ENCODE peak calls at places on chromosomes 5 and 9, in four cellular contexts. I is pancreas; Z is left ventricle myocardium inferior; S is CD8-positive, alpha-beta T cell. P is an unnamed sample. For H3K4me1, the result is how much of the 10 kb centered on the place peaks cover.

GRCh38 chr9:12426198-12426864 is 266.9 kb upstream of the TYRP1 start:
- DNase-seq in S (no peak), Z (no peak), I (no peak), P (no peak)

GRCh38 chr9:103301051-103301450 is 305.9 kb downstream of the CYLC2 start:
- DNase-seq in I (no peak), S (no peak), Z (no peak), P (no peak)

GRCh38 chr9:130930132-130930803 is 8.8 kb downstream of the FIBCD1 start:
- DNase-seq in I (no peak), S (no peak), Z (no peak), P (no peak)

GRCh38 chr5:13740471-13740870 is 204.0 kb downstream of the DNAH5 start:
- DNase-seq in S (no peak), Z (no peak), I (no peak), P (no peak)

GRCh38 chr5:151150484-151151262 is 6.9 kb downstream of the ANXA6 start:
- DNase-seq in I (peak), Z (peak), S (peak), P (no peak)

GRCh38 chr5:150411245-150411979 is 1.3 kb downstream of the CD74 start:
- DNase-seq in Z (peak), I (peak), S (peak), P (peak)

GRCh38 chr5:138033275-138033808 is 463 bp upstream of the FAM13B start:
- DNase-seq in Z (no peak), S (no peak), I (no peak), P (no peak)

GRCh38 chr5:151719228-151719861 is 32.6 kb upstream of the SPARC start:
- DNase-seq in I (no peak), Z (no peak), S (no peak), P (no peak)

GRCh38 chr5:142784405-142784955 is 14.3 kb downstream of the ARHGAP26 start:
- DNase-seq in S (no peak), I (no peak), Z (no peak), P (no peak)

GRCh38 chr9:37528652-37529072 is 42.9 kb downstream of the POLR1E start:
- DNase-seq in S (peak), Z (no peak), I (no peak), P (no peak)

GRCh38 chr9:81461196-81461595 is 228.2 kb downstream of the TLE1 start:
- DNase-seq in S (no peak), I (no peak), Z (no peak), P (no peak)

GRCh38 chr9:130640681-130641080 is 23.7 kb upstream of the PRDM12 start:
- DNase-seq in Z (no peak), I (no peak), S (no peak), P (no peak)

GRCh38 chr5:126366199-126366560 is 57.0 kb upstream of the GRAMD2B start:
- DNase-seq in Z (no peak), S (no peak), I (no peak), P (no peak)

GRCh38 chr5:139645495-139645871 is 2.7 kb upstream of the CXXC5 start:
- DNase-seq in S (no peak), Z (no peak), I (no peak), P (no peak)

GRCh38 chr5:120447706-120448239 is 16.3 kb upstream of the PRR16 start:
- DNase-seq in I (no peak), S (no peak), Z (no peak), P (no peak)

GRCh38 chr5:32147959-32148358 is 26.2 kb downstream of the GOLPH3 start:
- DNase-seq in I (no peak), S (no peak), Z (no peak), P (no peak)

GRCh38 chr5:32147236-32147635 is 26.9 kb downstream of the GOLPH3 start:
- DNase-seq in Z (no peak), I (no peak), S (no peak), P (no peak)

GRCh38 chr5:32144637-32145207 is 29.4 kb downstream of the GOLPH3 start:
- DNase-seq in S (no peak), Z (peak), I (no peak), P (no peak)

GRCh38 chr5:32145378-32145777 is 28.7 kb downstream of the GOLPH3 start:
- DNase-seq in I (no peak), S (no peak), Z (no peak), P (no peak)

GRCh38 chr5:32143991-32144636 is 30.0 kb downstream of the GOLPH3 start:
- DNase-seq in S (no peak), Z (no peak), I (no peak), P (no peak)
- H3K4me1 ChIP-seq in S (under half), Z (half or more), I (under half), P (under half)

DNA sequence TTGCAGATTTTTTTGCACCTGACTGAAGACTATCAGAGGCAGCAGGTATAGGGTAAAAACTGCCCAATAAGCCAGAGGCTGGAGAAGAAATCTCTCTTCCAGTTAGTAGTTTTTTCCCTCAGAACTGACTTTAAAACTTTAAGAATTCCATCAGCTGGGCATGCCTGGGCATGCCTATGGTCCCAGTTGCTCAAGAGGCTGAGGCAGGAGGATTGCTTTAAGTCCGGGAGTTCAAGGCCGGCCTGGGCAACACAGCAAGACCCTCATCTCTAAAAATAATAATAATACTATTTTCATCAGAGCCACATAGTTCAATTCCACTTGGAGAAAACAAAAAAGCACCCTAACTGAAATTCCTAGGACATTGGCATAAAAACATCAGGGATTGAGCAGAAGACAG is 30.3 kb downstream of the SUSD1 start:
- DNase-seq in I (no peak), Z (no peak), S (no peak), P (no peak)
- H3K27ac ChIP-seq in I (no peak), Z (no peak), S (no peak), P (no peak)

GRCh38 chr9:71662086-71662485 is 106.2 kb downstream of the CEMIP2 start:
- DNase-seq in I (no peak), Z (no peak), S (no peak), P (no peak)

GRCh38 chr9:71664566-71664965 is 103.7 kb downstream of the CEMIP2 start:
- DNase-seq in S (no peak), Z (no peak), I (no peak), P (no peak)

GRCh38 chr9:71663216-71663615 is 105.1 kb downstream of the CEMIP2 start:
- DNase-seq in S (no peak), I (no peak), Z (no peak), P (no peak)

GRCh38 chr9:71663931-71664459 is 104.3 kb downstream of the CEMIP2 start:
- DNase-seq in Z (no peak), I (no peak), S (no peak), P (no peak)

GRCh38 chr9:71665247-71665646 is 103.1 kb downstream of the CEMIP2 start:
- DNase-seq in I (no peak), S (no peak), Z (no peak), P (no peak)
- H3K4me1 ChIP-seq in I (under half), S (under half), Z (under half), P (under half)

DNA sequence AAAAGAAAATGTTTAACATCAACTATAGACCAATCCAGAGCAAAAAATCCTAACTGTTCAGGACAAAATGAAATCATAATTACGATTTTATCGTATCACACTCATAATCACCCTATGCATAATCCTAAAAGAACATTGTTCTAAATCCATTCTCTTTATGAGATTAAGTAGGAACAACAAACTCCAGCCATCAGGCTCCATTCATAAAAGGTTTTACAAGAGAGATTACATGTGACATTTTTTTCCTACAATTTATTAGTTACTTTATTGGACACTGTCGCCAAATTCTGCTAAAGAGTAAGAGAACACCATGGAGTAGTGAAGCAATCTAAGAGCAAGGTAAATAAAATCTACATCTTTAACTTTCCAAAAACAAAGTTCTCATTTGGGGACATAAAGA is 198.0 kb downstream of the BNC2 start:
- DNase-seq in S (no peak), I (no peak), Z (no peak), P (no peak)
- H3K27ac ChIP-seq in S (no peak), I (no peak), Z (no peak), P (no peak)

GRCh38 chr9:34126207-34127034 is at the start of gene DCAF12:
- DNase-seq in Z (peak), S (peak), I (peak), P (peak)
- H3K4me1 ChIP-seq in Z (half or more), S (under half), I (under half), P (under half)

DNA sequence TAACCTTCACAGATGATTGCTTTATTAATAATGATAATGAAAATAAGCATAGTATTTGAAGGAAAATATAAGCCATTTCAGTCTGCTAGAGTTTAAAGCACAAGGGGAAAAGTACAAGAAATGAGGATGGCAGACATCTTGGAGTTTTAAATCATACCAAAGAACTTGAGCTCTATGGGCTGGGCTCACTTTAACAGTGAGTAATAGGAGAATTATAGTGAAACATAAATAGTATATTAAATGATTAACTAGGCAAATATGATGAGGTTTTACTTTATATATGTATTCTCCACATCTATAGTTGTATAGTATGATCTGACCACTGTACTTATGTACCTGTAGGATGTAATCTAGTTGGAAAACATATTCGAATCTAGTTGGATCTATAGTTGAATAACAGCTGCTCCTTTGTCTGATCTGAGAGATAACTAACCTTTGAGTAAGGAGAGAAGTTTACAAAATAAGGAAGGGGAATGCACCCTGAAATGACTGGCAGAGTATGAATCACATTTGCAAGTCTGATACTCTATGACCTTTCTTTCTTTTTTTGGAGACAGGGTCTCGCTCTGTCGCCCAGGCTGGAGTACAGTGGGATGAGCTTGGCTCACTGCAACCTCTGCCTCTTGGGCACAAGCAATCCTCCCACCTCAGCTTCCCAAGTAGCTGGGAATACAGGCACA is 17.6 kb downstream of the MEGF9 start:
- DNase-seq in S (no peak), Z (no peak), I (no peak), P (no peak)
- H3K27ac ChIP-seq in S (no peak), Z (no peak), I (no peak), P (no peak)

GRCh38 chr9:124376329-124376728 is 38.9 kb downstream of the PSMB7 start:
- DNase-seq in Z (no peak), S (no peak), I (no peak), P (no peak)

GRCh38 chr9:124373851-124374250 is 41.4 kb downstream of the PSMB7 start:
- DNase-seq in Z (no peak), I (no peak), S (no peak), P (no peak)

GRCh38 chr9:124371183-124371582 is 44.1 kb downstream of the PSMB7 start:
- DNase-seq in S (no peak), I (no peak), Z (no peak), P (no peak)

GRCh38 chr9:124372038-124372437 is 43.2 kb downstream of the PSMB7 start:
- DNase-seq in S (no peak), I (no peak), Z (no peak), P (no peak)

GRCh38 chr9:124373386-124373785 is 41.9 kb downstream of the PSMB7 start:
- DNase-seq in S (no peak), I (no peak), Z (no peak), P (no peak)
- H3K4me1 ChIP-seq in S (under half), I (under half), Z (half or more), P (under half)

GRCh38 chr5:664343-664993 is 28.7 kb downstream of the TPPP start:
- DNase-seq in I (peak), S (no peak), Z (no peak), P (no peak)

GRCh38 chr5:665541-665955 is 27.6 kb downstream of the TPPP start:
- DNase-seq in I (no peak), S (no peak), Z (no peak), P (no peak)

GRCh38 chr5:663436-664342 is 29.5 kb downstream of the TPPP start:
- DNase-seq in Z (no peak), S (no peak), I (no peak), P (no peak)

GRCh38 chr5:665956-666711 is 27.0 kb downstream of the TPPP start:
- DNase-seq in S (no peak), I (no peak), Z (no peak), P (no peak)

GRCh38 chr5:664994-665360 is 28.2 kb downstream of the TPPP start:
- DNase-seq in I (no peak), S (no peak), Z (no peak), P (no peak)
- H3K27ac ChIP-seq in I (no peak), S (no peak), Z (no peak), P (no peak)

DNA sequence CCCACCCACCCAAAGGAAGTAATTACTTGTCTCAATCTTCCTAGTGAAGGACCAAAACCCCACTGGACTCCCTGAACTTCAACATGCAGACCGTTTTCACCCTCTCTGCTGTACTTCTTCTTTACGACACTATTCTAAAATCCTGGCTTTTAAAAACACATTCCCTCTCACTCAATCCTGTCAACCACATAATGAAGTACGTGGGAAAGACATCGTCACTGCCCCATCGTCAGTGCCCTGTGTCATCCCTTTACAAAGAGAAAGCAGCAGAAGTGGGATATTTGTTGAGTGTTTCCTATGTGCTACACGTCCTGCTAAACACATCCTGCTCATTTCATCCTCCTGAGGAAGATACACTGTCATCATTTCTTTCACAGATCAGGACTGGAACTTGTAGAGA is 54.2 kb downstream of the MAPKAP1 start:
- DNase-seq in Z (no peak), S (no peak), I (no peak), P (no peak)
- H3K4me1 ChIP-seq in Z (under half), S (under half), I (under half), P (under half)

P was measured in lung.